ENCODE peak calls at places on chromosomes 7 and 10, in nine cellular contexts. One of them, this sample, is unnamed.

GRCh38 chr10:86945361-86946214 is 11.8 kb downstream of the MMRN2 start:
- DNase-seq in aorta: no peak
- DNase-seq in activated CD4-positive, alpha-beta T cell treated with anti-CD3 and anti-CD28 coated beads for 4 hours: no peak
- DNase-seq in HEK293T: peak
- DNase-seq in fibroblast of the aortic adventitia: peak
- DNase-seq in RKO: no peak
- DNase-seq in ELR: peak
- DNase-seq in putamen: no peak
- DNase-seq in ecto neural progenitor cell: peak
- DNase-seq in this sample: peak

GRCh38 chr10:5812283-5813090 is 747 bp downstream of the GDI2 start:
- DNase-seq in aorta: peak
- DNase-seq in activated CD4-positive, alpha-beta T cell treated with anti-CD3 and anti-CD28 coated beads for 4 hours: peak
- DNase-seq in HEK293T: peak
- DNase-seq in fibroblast of the aortic adventitia: peak
- DNase-seq in RKO: peak
- DNase-seq in ELR: peak
- DNase-seq in putamen: peak
- DNase-seq in ecto neural progenitor cell: peak
- DNase-seq in this sample: peak

GRCh38 chr10:52571018-52571417 is 201.6 kb downstream of the MBL2 start:
- DNase-seq in aorta: no peak
- DNase-seq in activated CD4-positive, alpha-beta T cell treated with anti-CD3 and anti-CD28 coated beads for 4 hours: no peak
- DNase-seq in HEK293T: no peak
- DNase-seq in fibroblast of the aortic adventitia: peak
- DNase-seq in RKO: no peak
- DNase-seq in ELR: no peak
- DNase-seq in putamen: no peak
- DNase-seq in ecto neural progenitor cell: no peak
- DNase-seq in this sample: no peak

GRCh38 chr10:130255777-130256176 is 119.6 kb downstream of the GLRX3 start:
- DNase-seq in aorta: no peak
- DNase-seq in activated CD4-positive, alpha-beta T cell treated with anti-CD3 and anti-CD28 coated beads for 4 hours: no peak
- DNase-seq in HEK293T: no peak
- DNase-seq in fibroblast of the aortic adventitia: no peak
- DNase-seq in RKO: no peak
- DNase-seq in ELR: no peak
- DNase-seq in putamen: no peak
- DNase-seq in ecto neural progenitor cell: peak
- DNase-seq in this sample: no peak

GRCh38 chr7:96310106-96310505 is 11.8 kb downstream of the SLC25A13 start:
- DNase-seq in aorta: no peak
- DNase-seq in activated CD4-positive, alpha-beta T cell treated with anti-CD3 and anti-CD28 coated beads for 4 hours: no peak
- DNase-seq in HEK293T: no peak
- DNase-seq in fibroblast of the aortic adventitia: peak
- DNase-seq in RKO: no peak
- DNase-seq in ELR: no peak
- DNase-seq in putamen: no peak
- DNase-seq in ecto neural progenitor cell: no peak
- DNase-seq in this sample: no peak

GRCh38 chr10:14476641-14477407 is 146.1 kb upstream of the FRMD4A start:
- DNase-seq in aorta: no peak
- DNase-seq in activated CD4-positive, alpha-beta T cell treated with anti-CD3 and anti-CD28 coated beads for 4 hours: no peak
- DNase-seq in HEK293T: no peak
- DNase-seq in fibroblast of the aortic adventitia: peak
- DNase-seq in RKO: peak
- DNase-seq in ELR: peak
- DNase-seq in putamen: no peak
- DNase-seq in ecto neural progenitor cell: no peak
- DNase-seq in this sample: no peak

GRCh38 chr7:34123316-34123715 is 218.0 kb downstream of the BMPER start:
- DNase-seq in aorta: no peak
- DNase-seq in activated CD4-positive, alpha-beta T cell treated with anti-CD3 and anti-CD28 coated beads for 4 hours: no peak
- DNase-seq in HEK293T: no peak
- DNase-seq in fibroblast of the aortic adventitia: no peak
- DNase-seq in RKO: no peak
- DNase-seq in ELR: no peak
- DNase-seq in putamen: no peak
- DNase-seq in ecto neural progenitor cell: no peak
- DNase-seq in this sample: no peak

GRCh38 chr7:93016085-93016471 is 101.7 kb downstream of the SAMD9 start:
- DNase-seq in aorta: no peak
- DNase-seq in activated CD4-positive, alpha-beta T cell treated with anti-CD3 and anti-CD28 coated beads for 4 hours: no peak
- DNase-seq in HEK293T: no peak
- DNase-seq in fibroblast of the aortic adventitia: peak
- DNase-seq in RKO: no peak
- DNase-seq in ELR: peak
- DNase-seq in putamen: no peak
- DNase-seq in ecto neural progenitor cell: no peak
- DNase-seq in this sample: no peak

GRCh38 chr7:104971290-104972071 is 42.5 kb upstream of the KMT2E start:
- DNase-seq in aorta: no peak
- DNase-seq in activated CD4-positive, alpha-beta T cell treated with anti-CD3 and anti-CD28 coated beads for 4 hours: no peak
- DNase-seq in HEK293T: no peak
- DNase-seq in fibroblast of the aortic adventitia: peak
- DNase-seq in RKO: no peak
- DNase-seq in ELR: peak
- DNase-seq in putamen: no peak
- DNase-seq in ecto neural progenitor cell: no peak
- DNase-seq in this sample: peak

GRCh38 chr7:832968-833424 is 720 bp downstream of the SUN1 start:
- DNase-seq in aorta: no peak
- DNase-seq in activated CD4-positive, alpha-beta T cell treated with anti-CD3 and anti-CD28 coated beads for 4 hours: no peak
- DNase-seq in HEK293T: no peak
- DNase-seq in fibroblast of the aortic adventitia: no peak
- DNase-seq in RKO: no peak
- DNase-seq in ELR: no peak
- DNase-seq in putamen: no peak
- DNase-seq in ecto neural progenitor cell: no peak
- DNase-seq in this sample: no peak

GRCh38 chr7:94655884-94656657 is at the start of gene SGCE:
- DNase-seq in aorta: peak
- DNase-seq in activated CD4-positive, alpha-beta T cell treated with anti-CD3 and anti-CD28 coated beads for 4 hours: peak
- DNase-seq in HEK293T: peak
- DNase-seq in fibroblast of the aortic adventitia: peak
- DNase-seq in RKO: no peak
- DNase-seq in ELR: peak
- DNase-seq in putamen: peak
- DNase-seq in ecto neural progenitor cell: peak
- DNase-seq in this sample: peak